ENCODE peak calls at places on chromosomes 1 and 21, in four cellular contexts. Q is neural progenitor cell; J is effector memory CD4-positive, alpha-beta T cell; L is thoracic aorta. U is an unnamed sample. For H3K4me1, the result is how much of the 10 kb centered on the place peaks cover.

GRCh38 chr1:155105604-155106011 is 22.1 kb upstream of the EFNA1 start:
- DNase-seq in Q (no peak), J (no peak), L (no peak), U (no peak)

GRCh38 chr1:59179673-59180072 is 117.2 kb upstream of the FGGY start:
- DNase-seq in Q (no peak), J (no peak), L (no peak), U (no peak)

GRCh38 chr1:223771814-223772770 is 59.8 kb downstream of the CAPN2 start:
- DNase-seq in Q (peak), J (no peak), L (peak), U (no peak)

GRCh38 chr1:209653915-209654351 is 1.7 kb upstream of the LAMB3 start:
- DNase-seq in Q (no peak), J (no peak), L (no peak), U (no peak)

GRCh38 chr21:30831194-30831765 is 1.7 kb upstream of the KRTAP7-1 start:
- DNase-seq in Q (peak), J (peak), L (no peak), U (peak)

GRCh38 chr1:180131510-180131909 is 23.2 kb upstream of the QSOX1 start:
- DNase-seq in Q (no peak), J (no peak), L (no peak), U (no peak)

GRCh38 chr1:107135466-107135865 is 5.4 kb upstream of the NTNG1 start:
- DNase-seq in Q (peak), J (no peak), L (no peak), U (no peak)

GRCh38 chr1:161954466-161954865 is 69.2 kb downstream of the OLFML2B start:
- DNase-seq in Q (no peak), J (no peak), L (no peak), U (no peak)

DNA sequence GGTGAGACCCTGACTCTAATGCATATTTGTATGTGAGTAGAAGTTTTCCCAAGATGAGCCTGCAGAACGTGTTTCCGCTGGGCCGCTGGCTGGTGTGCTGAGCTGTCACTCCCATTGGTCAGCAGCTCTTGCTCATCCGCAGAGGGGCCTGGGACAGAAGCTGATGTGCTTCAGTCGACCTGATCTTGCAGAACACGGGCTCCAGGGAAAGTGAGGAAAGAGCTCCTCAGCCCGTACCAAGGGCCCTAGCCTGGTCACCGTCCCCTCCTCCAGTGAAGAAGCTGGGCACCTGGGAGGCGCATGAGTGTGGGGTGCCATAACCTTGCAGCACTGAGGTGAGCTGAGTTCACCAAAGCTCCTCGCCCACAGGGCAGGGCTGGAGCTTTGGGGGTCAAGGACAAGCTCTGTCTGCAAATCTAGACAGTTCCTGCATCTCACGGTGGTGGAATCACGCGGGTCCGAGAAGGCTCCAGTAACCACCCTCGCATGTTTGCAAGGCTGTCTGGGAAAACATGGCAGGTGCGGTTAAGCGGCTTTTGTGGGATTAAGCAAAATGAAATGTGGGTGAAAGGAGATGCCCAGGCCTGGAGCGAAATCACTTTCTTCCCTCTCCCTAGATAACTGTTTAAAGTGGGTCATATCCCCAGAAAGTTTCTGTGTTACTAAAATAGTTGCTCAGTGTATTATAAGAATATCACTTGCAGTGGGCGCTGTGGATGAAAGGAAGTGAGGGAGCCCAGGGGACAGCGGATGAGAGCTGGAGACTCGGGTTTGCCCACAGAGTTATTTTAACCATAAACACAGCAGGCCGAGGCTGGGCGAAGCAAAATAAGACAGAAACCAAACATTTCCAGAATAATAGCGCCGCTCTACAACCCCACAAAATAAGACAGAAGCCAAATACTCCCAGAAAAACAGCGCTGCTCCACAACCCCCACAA is 33.1 kb upstream of the LRRC3 start:
- DNase-seq in Q (no peak), J (no peak), L (no peak), U (no peak)
- H3K4me3 ChIP-seq in Q (no peak), J (no peak), L (no peak), U (no peak)

GRCh38 chr1:192555399-192555798 is 20.2 kb upstream of the RGS1 start:
- DNase-seq in Q (no peak), J (no peak), L (no peak), U (no peak)
- H3K4me1 ChIP-seq in Q (under half), J (under half), L (under half), U (under half)

GRCh38 chr1:38950553-38950952 is 8.9 kb upstream of the RHBDL2 start:
- DNase-seq in Q (no peak), J (no peak), L (no peak), U (no peak)
- H3K27ac ChIP-seq in Q (no peak), J (no peak), L (no peak), U (no peak)

GRCh38 chr21:35438643-35439404 is 389.7 kb upstream of the RUNX1 start:
- DNase-seq in Q (no peak), J (no peak), L (no peak), U (no peak)
- H3K4me3 ChIP-seq in Q (no peak), J (no peak), L (no peak), U (no peak)

DNA sequence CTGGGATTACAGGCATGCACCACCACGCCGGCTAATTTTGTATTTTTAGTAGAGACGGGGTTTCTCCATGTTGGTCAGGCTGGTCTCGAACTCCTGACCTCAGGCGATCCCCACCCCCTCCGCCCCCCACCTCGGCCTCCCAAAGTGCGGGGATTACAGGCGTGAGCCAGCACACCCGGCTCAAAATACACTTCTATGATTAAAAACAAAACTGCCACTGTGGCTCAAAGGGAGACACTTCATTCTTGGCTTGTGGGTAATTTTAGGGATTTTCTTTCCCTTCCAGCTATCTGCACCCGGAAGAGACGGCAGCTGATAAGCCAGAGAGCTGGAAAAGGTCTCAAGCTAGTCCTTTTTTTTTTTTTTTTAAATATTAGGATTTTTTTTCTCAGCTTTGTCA is 24.5 kb downstream of the TMPRSS2 start:
- DNase-seq in Q (no peak), J (no peak), L (no peak), U (no peak)
- H3K4me1 ChIP-seq in Q (under half), J (under half), L (under half), U (under half)

GRCh38 chr1:19559641-19560040 is 74.3 kb upstream of the CAPZB start:
- DNase-seq in Q (no peak), J (no peak), L (no peak), U (no peak)

GRCh38 chr1:19563336-19564097 is 78.2 kb upstream of the CAPZB start:
- DNase-seq in Q (no peak), J (no peak), L (peak), U (no peak)

GRCh38 chr1:19560480-19560879 is 75.1 kb upstream of the CAPZB start:
- DNase-seq in Q (no peak), J (no peak), L (no peak), U (no peak)

GRCh38 chr1:19569786-19570185 is 74.3 kb upstream of the NBL1 start:
- DNase-seq in Q (no peak), J (no peak), L (no peak), U (no peak)

DNA sequence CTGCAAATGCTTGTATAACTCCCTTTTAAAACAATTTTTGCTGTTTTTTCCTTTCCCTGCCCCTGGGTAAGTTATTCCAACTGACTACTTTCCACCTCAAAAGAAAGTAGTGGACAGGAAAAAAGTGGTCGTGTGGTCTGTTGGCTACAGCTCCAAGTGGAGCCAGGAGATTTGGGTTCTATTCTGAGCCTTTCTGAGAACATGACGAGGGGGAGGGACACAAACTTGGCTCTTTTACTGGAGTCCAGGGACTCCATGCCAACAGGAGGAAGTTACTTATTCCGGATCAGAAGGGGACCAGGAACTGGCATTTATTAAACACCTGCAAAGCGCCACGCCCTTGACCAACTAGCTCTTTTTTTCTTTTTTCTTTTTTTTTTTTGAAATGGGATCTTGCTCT is 79.0 kb upstream of the CAPZB start:
- DNase-seq in Q (no peak), J (no peak), L (no peak), U (no peak)
- H3K27ac ChIP-seq in Q (no peak), J (no peak), L (peak), U (no peak)

GRCh38 chr1:23559985-23560755 is 869 bp upstream of the ID3 start:
- DNase-seq in Q (peak), J (no peak), L (no peak), U (no peak)
- H3K4me3 ChIP-seq in Q (peak), J (peak), L (peak), U (peak)

DNA sequence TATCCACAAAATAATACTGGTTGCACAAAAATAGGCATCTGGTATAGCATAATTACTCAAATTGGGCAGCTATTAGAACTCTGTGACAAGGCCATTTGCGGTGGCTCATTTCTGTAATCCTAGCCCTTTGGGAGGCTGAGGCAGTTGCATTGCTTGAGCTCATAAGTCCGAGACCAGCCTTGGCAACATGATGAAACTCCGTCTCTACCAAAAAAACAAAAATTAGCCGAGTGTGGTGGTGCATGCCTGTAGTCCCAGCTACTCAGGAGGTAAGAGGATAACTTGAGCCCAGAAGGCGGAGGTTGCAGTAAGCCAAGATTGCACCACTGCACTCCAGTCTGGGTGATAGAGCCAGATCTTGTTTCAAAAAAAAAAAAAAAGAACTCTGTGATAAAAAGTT is 36.7 kb downstream of the PLPP3 start:
- DNase-seq in Q (no peak), J (no peak), L (no peak), U (no peak)
- H3K4me1 ChIP-seq in Q (under half), J (under half), L (half or more), U (under half)